ENCODE peak calls at places on chromosomes 2 and 18, in six cellular contexts. W, Q, L, X, O and G are unnamed samples.
A peak's percentile ranks its signal among the peaks of the same experiment; 100 is the strongest.

GRCh38 chr2:58535994-58536393 is 294.9 kb upstream of the FANCL start:
- DNase-seq in Q (no peak), X (no peak), O (no peak), L (no peak), W (no peak), G (no peak)

GRCh38 chr2:119431155-119431975 is at the start of gene TMEM37:
- DNase-seq in Q (peak; percentile 85), X (peak; percentile 93), O (peak; percentile 90), L (peak; percentile 79), W (peak; percentile 79), G (peak; percentile 28)

GRCh38 chr2:170253721-170254230 is 75.8 kb downstream of the MYO3B start:
- DNase-seq in O (no peak), W (no peak), Q (no peak), X (peak; percentile 49), L (no peak), G (no peak)

GRCh38 chr2:71779306-71779855 is 326.0 kb downstream of the DYSF start:
- DNase-seq in W (no peak), O (no peak), X (no peak), Q (no peak), L (no peak), G (no peak)

GRCh38 chr2:52391576-52391975 is 1359.6 kb upstream of the NRXN1 start:
- DNase-seq in L (no peak), X (no peak), Q (no peak), O (no peak), W (no peak), G (no peak)

GRCh38 chr2:121386707-121387106 is 101.7 kb upstream of the TFCP2L1 start:
- DNase-seq in O (no peak), W (no peak), Q (no peak), L (no peak), X (no peak), G (no peak)

GRCh38 chr2:221553333-221553732 is 18.8 kb downstream of the EPHA4 start:
- DNase-seq in O (no peak), X (no peak), W (no peak), Q (no peak), L (no peak), G (no peak)

GRCh38 chr2:134432438-134432883 is 178.6 kb downstream of the MGAT5 start:
- DNase-seq in O (no peak), W (peak; percentile 94), X (no peak), L (no peak), Q (no peak), G (no peak)

GRCh38 chr2:222993920-222994650 is 57.9 kb upstream of the KCNE4 start:
- DNase-seq in X (no peak), L (no peak), Q (peak; percentile 47), W (no peak), O (no peak), G (no peak)

GRCh38 chr2:135074216-135074615 is 22.1 kb downstream of the RAB3GAP1 start:
- DNase-seq in Q (no peak), O (no peak), W (no peak), X (no peak), L (no peak), G (no peak)

GRCh38 chr2:39033980-39034379 is 86.9 kb downstream of the SOS1 start:
- DNase-seq in Q (no peak), W (no peak), O (no peak), L (no peak), X (no peak), G (no peak)

GRCh38 chr2:100292022-100292580 is 30.2 kb downstream of the LONRF2 start:
- DNase-seq in O (no peak), Q (peak; percentile 56), L (no peak), X (peak; percentile 90), W (peak; percentile 14), G (peak; percentile 90)

GRCh38 chr18:8658858-8659485 is 46.4 kb upstream of the MTCL1 start:
- DNase-seq in L (no peak), X (no peak), O (no peak), W (no peak), Q (no peak), G (no peak)

GRCh38 chr18:6194640-6195039 is 220.1 kb downstream of the L3MBTL4 start:
- DNase-seq in W (no peak), O (no peak), X (no peak), L (no peak), Q (no peak), G (no peak)

GRCh38 chr18:39870586-39870985 is 2084.4 kb upstream of the PIK3C3 start:
- DNase-seq in Q (no peak), W (no peak), O (no peak), X (no peak), L (no peak), G (no peak)

GRCh38 chr2:147568109-147568508 is 276.7 kb upstream of the ACVR2A start:
- DNase-seq in Q (no peak), W (no peak), L (no peak), O (no peak), X (no peak), G (no peak)

GRCh38 chr2:241390301-241391206 is 34.5 kb downstream of the FARP2 start:
- DNase-seq in W (no peak), X (no peak), O (no peak), L (no peak), Q (no peak), G (no peak)

GRCh38 chr2:207938415-207938814 is 86.9 kb downstream of the PLEKHM3 start:
- DNase-seq in O (no peak), Q (peak; percentile 32), W (no peak), X (no peak), L (no peak), G (no peak)

GRCh38 chr2:120177973-120178372 is 45.2 kb downstream of the TMEM185B start:
- DNase-seq in L (no peak), X (no peak), Q (no peak), O (no peak), W (no peak), G (no peak)

GRCh38 chr2:171086352-171087290 is 74.1 kb downstream of the TLK1 start:
- DNase-seq in W (peak; percentile 65), L (no peak), O (peak; percentile 9), Q (peak; percentile 46), X (peak; percentile 62), G (peak; percentile 19)

GRCh38 chr2:127609818-127610217 is 36.1 kb upstream of the GPR17 start:
- DNase-seq in L (no peak), X (no peak), W (no peak), Q (peak; percentile 2), O (no peak), G (no peak)
- TF ChIP-seq RAD21 in L (no peak), X (no peak), W (no peak), Q (no peak), O (no peak), G (no peak)

DNA sequence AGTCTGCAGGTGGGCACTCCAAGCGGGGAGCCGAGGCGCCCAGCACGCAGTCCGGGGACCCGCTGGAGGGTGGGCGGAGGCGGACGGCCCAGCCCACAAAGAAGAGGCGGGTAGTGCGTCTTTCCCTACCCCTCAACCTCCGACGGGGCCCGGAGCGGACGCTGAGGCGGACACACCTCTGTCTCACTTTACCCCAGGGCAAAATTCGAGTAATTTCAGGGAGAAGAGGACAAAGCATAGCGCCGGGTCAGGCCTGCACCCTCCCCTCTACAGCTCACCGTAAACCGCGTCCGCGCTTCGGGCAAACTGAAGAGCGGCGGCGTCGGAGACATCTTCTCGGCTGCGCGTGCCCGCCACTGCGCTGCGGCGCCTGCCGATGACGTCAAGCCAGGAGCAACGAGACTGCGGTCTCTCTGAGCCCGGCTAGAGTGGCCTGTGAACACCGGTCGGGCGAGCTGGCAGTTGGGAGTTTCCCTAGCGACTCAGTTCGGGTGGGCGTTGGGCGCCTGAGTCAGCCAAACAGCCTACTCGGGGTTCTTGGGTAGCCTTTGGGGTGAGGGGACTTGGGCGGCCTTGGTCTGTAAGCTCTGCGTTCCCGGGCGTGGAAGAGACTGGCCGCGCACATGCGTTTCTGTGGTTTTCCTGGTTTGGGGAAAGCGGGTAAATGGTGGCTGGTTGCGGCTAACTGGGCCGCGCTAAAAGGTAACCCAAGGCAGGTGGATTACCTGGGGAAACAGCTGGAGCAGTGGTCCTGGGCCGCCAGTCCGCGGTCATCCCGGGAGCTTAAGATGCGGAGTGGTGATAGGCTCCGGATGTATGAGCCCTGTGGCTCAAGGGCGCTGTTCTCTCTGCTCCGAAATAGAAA is at the start of gene THOC1:
- DNase-seq in L (peak; percentile 97), W (peak; percentile 82), Q (peak; percentile 90), O (peak; percentile 70), X (peak; percentile 93), G (peak; percentile 60)
- TF ChIP-seq YY1 in L (peak; percentile 83), W (peak; percentile 86), Q (peak; percentile 85), O (peak; percentile 93), X (peak; percentile 47), G (peak; percentile 67)

GRCh38 chr18:79489048-79489899 is 93.5 kb downstream of the NFATC1 start:
- DNase-seq in X (no peak), Q (no peak), L (no peak), O (no peak), W (no peak), G (no peak)
- TF ChIP-seq POLR2AphosphoS5 in X (no peak), Q (no peak), L (no peak), O (no peak), W (no peak), G (no peak)

GRCh38 chr2:159773426-159773825 is 24.6 kb downstream of the CD302 start:
- DNase-seq in O (no peak), X (no peak), W (no peak), Q (no peak), L (no peak), G (no peak)
- TF ChIP-seq RAD21 in O (no peak), X (no peak), W (no peak), Q (no peak), L (no peak), G (no peak)

GRCh38 chr2:194815475-194815874 is 841.6 kb upstream of the SLC39A10 start:
- DNase-seq in W (no peak), X (no peak), Q (no peak), L (no peak), O (no peak), G (no peak)
- TF ChIP-seq YY1 in W (no peak), X (no peak), Q (no peak), L (no peak), O (no peak), G (no peak)

GRCh38 chr2:45681675-45682074 is 30.2 kb downstream of the PRKCE start:
- DNase-seq in X (no peak), W (peak; percentile 13), O (no peak), Q (peak; percentile 34), L (no peak), G (peak; percentile 81)
- TF ChIP-seq POLR2AphosphoS5 in X (no peak), W (no peak), O (no peak), Q (peak; percentile 27), L (no peak), G (peak; percentile 78)

GRCh38 chr2:165357758-165358157 is 111.7 kb upstream of the CSRNP3 start:
- DNase-seq in Q (no peak), W (no peak), L (no peak), O (peak; percentile 2), X (no peak), G (no peak)
- TF ChIP-seq RAD21 in Q (no peak), W (no peak), L (no peak), O (no peak), X (no peak), G (no peak)

GRCh38 chr2:70010222-70011111 is 49.0 kb upstream of the ASPRV1 start:
- DNase-seq in W (peak; percentile 70), O (no peak), Q (no peak), L (no peak), X (peak; percentile 60), G (no peak)
- TF ChIP-seq YY1 in W (no peak), O (no peak), Q (no peak), L (no peak), X (no peak), G (no peak)

GRCh38 chr18:63505566-63506335 is 29.0 kb downstream of the SERPINB5 start:
- DNase-seq in L (peak; percentile 81), O (no peak), X (peak; percentile 40), W (peak; percentile 13), Q (peak; percentile 16), G (peak; percentile 19)
- TF ChIP-seq POLR2AphosphoS5 in L (no peak), O (no peak), X (no peak), W (no peak), Q (no peak), G (no peak)